ENCODE peak calls at places on chromosomes 1 and 21, in four cellular contexts. D, L, Z and O are unnamed samples.

GRCh38 chr1:154953611-154954038 is 2.3 kb downstream of the PBXIP1 start:
- DNase-seq in D (no peak), L (no peak), Z (no peak), O (no peak)

GRCh38 chr1:205680073-205680851 is at the start of gene SLC45A3:
- DNase-seq in D (peak), L (peak), Z (no peak), O (peak)

GRCh38 chr1:159000627-159001026 is 9.1 kb upstream of the IFI16 start:
- DNase-seq in D (peak), L (no peak), Z (no peak), O (no peak)

GRCh38 chr21:42552407-42553336 is 39.0 kb downstream of the SLC37A1 start:
- DNase-seq in D (peak), L (no peak), Z (no peak), O (no peak)

GRCh38 chr1:25821630-25822091 is 1.9 kb downstream of the MTFR1L start:
- DNase-seq in D (no peak), L (no peak), Z (no peak), O (no peak)

GRCh38 chr1:210618379-210618778 is 289.7 kb downstream of the HHAT start:
- DNase-seq in D (no peak), L (no peak), Z (no peak), O (no peak)

GRCh38 chr1:243917177-243917862 is 67.3 kb upstream of the AKT3 start:
- DNase-seq in D (peak), L (peak), Z (no peak), O (no peak)

GRCh38 chr21:33232640-33233039 is 2.9 kb downstream of the IFNAR2 start:
- DNase-seq in D (no peak), L (no peak), Z (peak), O (no peak)

GRCh38 chr1:116743535-116743934 is 10.7 kb upstream of the CD2 start:
- DNase-seq in D (no peak), L (no peak), Z (no peak), O (no peak)

GRCh38 chr1:29623501-29623900 is 387.2 kb downstream of the PTPRU start:
- DNase-seq in D (no peak), L (no peak), Z (no peak), O (no peak)

GRCh38 chr1:233448290-233448689 is 120.8 kb downstream of the MAP3K21 start:
- DNase-seq in D (no peak), L (no peak), Z (no peak), O (peak)

DNA sequence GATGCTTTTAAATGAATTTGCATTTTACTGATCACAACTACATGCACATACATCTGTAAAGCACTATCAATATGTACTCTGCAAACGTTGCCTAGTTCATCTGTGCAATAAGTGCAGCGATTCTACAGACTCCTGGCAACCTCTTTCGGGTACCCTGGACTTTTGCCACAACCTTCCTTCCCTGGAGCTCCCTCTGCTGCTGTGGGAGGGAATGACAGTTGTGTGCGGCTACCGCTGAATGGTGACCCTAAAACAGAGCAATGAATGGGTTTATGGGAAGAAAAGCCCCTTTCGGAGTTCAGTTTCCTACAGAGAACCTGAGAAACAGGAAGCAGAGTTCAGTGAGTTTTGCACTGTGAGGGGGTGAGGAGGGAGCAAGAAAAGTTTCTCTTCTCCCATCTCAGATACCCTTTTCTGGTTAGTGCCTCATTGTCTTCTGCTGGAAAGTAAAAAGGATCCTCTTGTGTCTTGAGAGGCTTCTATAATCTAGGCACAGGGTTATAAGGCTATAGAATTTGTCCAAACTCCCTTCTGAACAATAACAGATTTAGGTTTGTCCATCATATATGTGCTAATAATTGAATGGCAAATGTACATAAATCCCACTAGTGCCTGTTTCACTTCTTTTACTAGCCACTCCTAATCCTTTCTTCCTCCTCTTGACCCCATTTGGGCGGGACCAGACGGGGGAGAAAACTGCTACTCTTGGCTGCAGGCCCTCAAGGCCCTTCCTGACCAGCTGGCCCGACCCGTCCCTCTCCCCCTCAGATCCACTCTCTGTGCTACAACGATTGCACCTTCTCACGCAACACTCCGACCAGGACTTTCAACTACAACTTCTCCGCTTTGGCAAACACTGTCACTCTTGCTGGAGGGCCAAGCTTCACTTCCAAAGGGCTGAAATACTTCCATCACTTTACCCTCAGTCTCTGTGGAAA is 19.8 kb upstream of the SARS1 start:
- DNase-seq in D (peak), L (peak), Z (no peak), O (peak)
- TF ChIP-seq HMGXB4 in D (no peak), L (no peak), Z (no peak), O (no peak)

DNA sequence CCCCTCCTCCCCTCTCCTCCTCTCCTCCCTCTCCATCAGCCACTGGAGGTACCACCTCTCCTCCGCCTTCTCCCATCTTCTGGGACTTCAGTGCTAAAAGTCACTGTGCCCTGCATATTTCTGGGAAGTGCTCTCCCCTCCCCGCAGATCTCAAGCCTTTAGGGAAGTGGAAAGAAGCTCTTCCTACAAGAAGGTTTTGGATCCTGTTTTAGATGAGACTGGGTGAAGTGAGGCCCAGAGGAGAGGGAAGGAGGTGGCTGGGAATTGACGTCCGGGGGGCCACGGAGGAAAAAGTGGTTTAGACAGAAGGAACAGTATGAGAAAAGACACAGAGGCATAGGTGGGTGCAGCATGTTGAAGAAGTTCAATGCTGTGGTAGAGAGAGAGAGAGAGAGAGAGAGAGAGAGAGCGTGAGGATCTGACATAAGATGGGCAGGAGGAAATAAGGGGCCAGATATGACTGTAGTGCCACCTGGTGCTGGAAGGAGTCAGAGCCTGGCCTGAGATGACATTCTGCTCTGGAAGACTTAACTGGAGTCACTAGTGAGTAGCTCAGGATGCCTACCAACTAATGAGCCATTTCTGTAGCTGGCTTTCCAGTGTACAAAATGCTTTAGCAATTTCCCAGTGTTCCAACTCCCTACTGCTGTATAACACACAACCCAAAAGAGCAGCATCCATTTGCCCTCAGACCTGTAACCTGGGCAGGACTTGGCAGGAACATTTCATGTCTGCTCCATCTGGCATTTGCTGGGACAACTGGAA is 16.7 kb upstream of the ZSCAN20 start:
- DNase-seq in D (peak), L (peak), Z (peak), O (peak)
- TF ChIP-seq HMGXB4 in D (no peak), L (no peak), Z (no peak), O (no peak)

DNA sequence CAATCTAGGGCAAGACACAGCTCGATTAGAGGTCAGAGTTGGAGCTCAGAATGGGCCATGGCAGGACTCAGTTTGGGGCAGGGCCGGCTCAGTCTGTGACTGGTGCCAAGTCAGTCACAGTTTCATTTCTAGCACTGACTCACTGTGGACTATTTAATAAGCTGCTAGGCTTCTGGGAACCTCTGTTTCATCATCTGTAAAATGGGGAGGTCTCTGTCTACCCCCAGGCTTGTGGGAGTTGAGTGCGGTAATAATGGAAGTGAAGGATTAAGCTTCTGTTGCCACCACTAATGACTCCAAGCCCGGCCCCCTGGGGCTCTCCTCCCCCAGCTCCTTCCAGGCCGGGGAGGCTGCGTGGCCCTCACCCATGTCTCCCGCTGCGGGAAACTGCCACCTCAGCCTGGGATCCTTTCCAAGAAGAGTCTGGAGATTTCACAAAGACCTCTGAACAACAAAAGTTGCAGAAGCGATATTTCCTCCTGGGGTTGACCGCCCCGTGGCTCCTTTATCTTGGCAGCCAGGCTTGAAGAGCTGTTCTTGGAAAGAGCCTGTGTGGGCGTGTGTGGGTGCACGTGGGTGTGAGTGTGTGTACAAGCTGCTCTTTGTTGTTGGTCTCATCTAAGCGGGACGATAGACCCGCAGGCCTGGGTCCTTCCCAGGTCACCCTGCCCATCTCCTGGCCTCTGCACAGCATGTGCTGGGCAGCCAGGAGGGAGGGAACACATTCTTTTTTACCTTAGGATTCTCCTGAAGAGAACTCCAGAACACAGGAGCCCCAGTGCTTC is 29.1 kb downstream of the KNCN start:
- DNase-seq in D (no peak), L (no peak), Z (no peak), O (peak)
- TF ChIP-seq HMGXB4 in D (no peak), L (no peak), Z (no peak), O (peak)

GRCh38 chr1:88890790-88891317 is 513 bp downstream of the GTF2B start:
- DNase-seq in D (peak), L (no peak), Z (peak), O (peak)

GRCh38 chr1:88891318-88892145 is at the start of gene GTF2B:
- DNase-seq in D (peak), L (peak), Z (peak), O (peak)

GRCh38 chr1:88888755-88889154 is 2.6 kb downstream of the GTF2B start:
- DNase-seq in D (no peak), L (no peak), Z (no peak), O (no peak)

GRCh38 chr1:88897070-88897730 is 5.8 kb upstream of the GTF2B start:
- DNase-seq in D (no peak), L (no peak), Z (no peak), O (no peak)

GRCh38 chr1:88892146-88892877 is 945 bp upstream of the GTF2B start:
- DNase-seq in D (no peak), L (peak), Z (peak), O (no peak)
- TF ChIP-seq HMGXB4 in D (no peak), L (no peak), Z (peak), O (no peak)